ENCODE peak calls at places on chromosomes 16 and 17, in four cellular contexts. One of them, this sample, is unnamed.

GRCh38 chr17:27807567-27808470 is 7.5 kb upstream of the NOS2 start:
- DNase-seq in activated B cell treated with CpG ODN at 0.5 μM for 24 hours: peak
- DNase-seq in stimulated activated CD4-positive, alpha-beta T cell treated with anti-CD3 and anti-CD28 coated beads, Interleukin-1b, Interleukin-23, amount 100 ng/mL, for 24 hours: peak
- DNase-seq in MM.1S: peak
- DNase-seq in this sample: peak

GRCh38 chr17:82931696-82932060 is 91.9 kb upstream of the ZNF750 start:
- DNase-seq in activated B cell treated with CpG ODN at 0.5 μM for 24 hours: peak
- DNase-seq in stimulated activated CD4-positive, alpha-beta T cell treated with anti-CD3 and anti-CD28 coated beads, Interleukin-1b, Interleukin-23, amount 100 ng/mL, for 24 hours: no peak
- DNase-seq in MM.1S: no peak
- DNase-seq in this sample: no peak

GRCh38 chr17:19301973-19302372 is 60.5 kb downstream of the B9D1 start:
- DNase-seq in activated B cell treated with CpG ODN at 0.5 μM for 24 hours: no peak
- DNase-seq in stimulated activated CD4-positive, alpha-beta T cell treated with anti-CD3 and anti-CD28 coated beads, Interleukin-1b, Interleukin-23, amount 100 ng/mL, for 24 hours: no peak
- DNase-seq in MM.1S: no peak
- DNase-seq in this sample: no peak

GRCh38 chr16:59880626-59881025 is 1146.5 kb upstream of the GOT2 start:
- DNase-seq in activated B cell treated with CpG ODN at 0.5 μM for 24 hours: no peak
- DNase-seq in stimulated activated CD4-positive, alpha-beta T cell treated with anti-CD3 and anti-CD28 coated beads, Interleukin-1b, Interleukin-23, amount 100 ng/mL, for 24 hours: no peak
- DNase-seq in MM.1S: no peak
- DNase-seq in this sample: no peak

GRCh38 chr17:56665864-56666263 is 72.4 kb downstream of the NOG start:
- DNase-seq in activated B cell treated with CpG ODN at 0.5 μM for 24 hours: no peak
- DNase-seq in stimulated activated CD4-positive, alpha-beta T cell treated with anti-CD3 and anti-CD28 coated beads, Interleukin-1b, Interleukin-23, amount 100 ng/mL, for 24 hours: no peak
- DNase-seq in MM.1S: no peak
- DNase-seq in this sample: no peak

GRCh38 chr17:51454456-51454978 is 194.2 kb downstream of the UTP18 start:
- DNase-seq in activated B cell treated with CpG ODN at 0.5 μM for 24 hours: no peak
- DNase-seq in stimulated activated CD4-positive, alpha-beta T cell treated with anti-CD3 and anti-CD28 coated beads, Interleukin-1b, Interleukin-23, amount 100 ng/mL, for 24 hours: no peak
- DNase-seq in MM.1S: no peak
- DNase-seq in this sample: no peak

GRCh38 chr16:48969611-48970010 is 312.0 kb downstream of the CBLN1 start:
- DNase-seq in activated B cell treated with CpG ODN at 0.5 μM for 24 hours: no peak
- DNase-seq in stimulated activated CD4-positive, alpha-beta T cell treated with anti-CD3 and anti-CD28 coated beads, Interleukin-1b, Interleukin-23, amount 100 ng/mL, for 24 hours: no peak
- DNase-seq in MM.1S: no peak
- DNase-seq in this sample: no peak

GRCh38 chr17:19958023-19958422 is 19.6 kb downstream of the AKAP10 start:
- DNase-seq in activated B cell treated with CpG ODN at 0.5 μM for 24 hours: no peak
- DNase-seq in stimulated activated CD4-positive, alpha-beta T cell treated with anti-CD3 and anti-CD28 coated beads, Interleukin-1b, Interleukin-23, amount 100 ng/mL, for 24 hours: no peak
- DNase-seq in MM.1S: no peak
- DNase-seq in this sample: no peak

GRCh38 chr16:47247691-47248090 is 103.9 kb upstream of the NETO2 start:
- DNase-seq in activated B cell treated with CpG ODN at 0.5 μM for 24 hours: no peak
- DNase-seq in stimulated activated CD4-positive, alpha-beta T cell treated with anti-CD3 and anti-CD28 coated beads, Interleukin-1b, Interleukin-23, amount 100 ng/mL, for 24 hours: no peak
- DNase-seq in MM.1S: no peak
- DNase-seq in this sample: no peak

GRCh38 chr17:47266782-47267181 is 13.2 kb downstream of the ITGB3 start:
- DNase-seq in activated B cell treated with CpG ODN at 0.5 μM for 24 hours: no peak
- DNase-seq in stimulated activated CD4-positive, alpha-beta T cell treated with anti-CD3 and anti-CD28 coated beads, Interleukin-1b, Interleukin-23, amount 100 ng/mL, for 24 hours: no peak
- DNase-seq in MM.1S: no peak
- DNase-seq in this sample: no peak

GRCh38 chr16:14013571-14014283 is 57.4 kb upstream of the MRTFB start:
- DNase-seq in activated B cell treated with CpG ODN at 0.5 μM for 24 hours: no peak
- DNase-seq in stimulated activated CD4-positive, alpha-beta T cell treated with anti-CD3 and anti-CD28 coated beads, Interleukin-1b, Interleukin-23, amount 100 ng/mL, for 24 hours: no peak
- DNase-seq in MM.1S: no peak
- DNase-seq in this sample: no peak

GRCh38 chr16:66539628-66540469 is 10.1 kb downstream of the TK2 start:
- DNase-seq in activated B cell treated with CpG ODN at 0.5 μM for 24 hours: no peak
- DNase-seq in stimulated activated CD4-positive, alpha-beta T cell treated with anti-CD3 and anti-CD28 coated beads, Interleukin-1b, Interleukin-23, amount 100 ng/mL, for 24 hours: no peak
- DNase-seq in MM.1S: peak
- DNase-seq in this sample: no peak

GRCh38 chr17:62911106-62911505 is 54.9 kb upstream of the TANC2 start:
- DNase-seq in activated B cell treated with CpG ODN at 0.5 μM for 24 hours: no peak
- DNase-seq in stimulated activated CD4-positive, alpha-beta T cell treated with anti-CD3 and anti-CD28 coated beads, Interleukin-1b, Interleukin-23, amount 100 ng/mL, for 24 hours: no peak
- DNase-seq in MM.1S: no peak
- DNase-seq in this sample: no peak

GRCh38 chr17:42683407-42684031 is 1.2 kb downstream of the CNTNAP1 start:
- DNase-seq in activated B cell treated with CpG ODN at 0.5 μM for 24 hours: no peak
- DNase-seq in stimulated activated CD4-positive, alpha-beta T cell treated with anti-CD3 and anti-CD28 coated beads, Interleukin-1b, Interleukin-23, amount 100 ng/mL, for 24 hours: no peak
- DNase-seq in MM.1S: no peak
- DNase-seq in this sample: no peak

GRCh38 chr17:32956240-32956970 is 28.5 kb downstream of the TMEM98 start:
- DNase-seq in activated B cell treated with CpG ODN at 0.5 μM for 24 hours: no peak
- DNase-seq in stimulated activated CD4-positive, alpha-beta T cell treated with anti-CD3 and anti-CD28 coated beads, Interleukin-1b, Interleukin-23, amount 100 ng/mL, for 24 hours: no peak
- DNase-seq in MM.1S: no peak
- DNase-seq in this sample: no peak

GRCh38 chr17:66789961-66790421 is 44.9 kb upstream of the CACNG5 start:
- DNase-seq in activated B cell treated with CpG ODN at 0.5 μM for 24 hours: no peak
- DNase-seq in stimulated activated CD4-positive, alpha-beta T cell treated with anti-CD3 and anti-CD28 coated beads, Interleukin-1b, Interleukin-23, amount 100 ng/mL, for 24 hours: no peak
- DNase-seq in MM.1S: no peak
- DNase-seq in this sample: no peak

GRCh38 chr17:79838541-79839274 is 532 bp downstream of the CBX4 start:
- DNase-seq in activated B cell treated with CpG ODN at 0.5 μM for 24 hours: peak
- DNase-seq in stimulated activated CD4-positive, alpha-beta T cell treated with anti-CD3 and anti-CD28 coated beads, Interleukin-1b, Interleukin-23, amount 100 ng/mL, for 24 hours: no peak
- DNase-seq in MM.1S: peak
- DNase-seq in this sample: peak

GRCh38 chr17:54945246-54945645 is 23.2 kb downstream of the COX11 start:
- DNase-seq in activated B cell treated with CpG ODN at 0.5 μM for 24 hours: no peak
- DNase-seq in stimulated activated CD4-positive, alpha-beta T cell treated with anti-CD3 and anti-CD28 coated beads, Interleukin-1b, Interleukin-23, amount 100 ng/mL, for 24 hours: no peak
- DNase-seq in MM.1S: no peak
- DNase-seq in this sample: no peak

GRCh38 chr16:84141143-84141670 is 3.8 kb downstream of the HSDL1 start:
- DNase-seq in activated B cell treated with CpG ODN at 0.5 μM for 24 hours: no peak
- DNase-seq in stimulated activated CD4-positive, alpha-beta T cell treated with anti-CD3 and anti-CD28 coated beads, Interleukin-1b, Interleukin-23, amount 100 ng/mL, for 24 hours: no peak
- DNase-seq in MM.1S: no peak
- DNase-seq in this sample: no peak

GRCh38 chr17:4043862-4044261 is 79.6 kb upstream of the ATP2A3 start:
- DNase-seq in activated B cell treated with CpG ODN at 0.5 μM for 24 hours: no peak
- DNase-seq in stimulated activated CD4-positive, alpha-beta T cell treated with anti-CD3 and anti-CD28 coated beads, Interleukin-1b, Interleukin-23, amount 100 ng/mL, for 24 hours: peak
- DNase-seq in MM.1S: peak
- DNase-seq in this sample: peak

GRCh38 chr16:27689711-27690110 is 139.8 kb downstream of the KATNIP start:
- DNase-seq in activated B cell treated with CpG ODN at 0.5 μM for 24 hours: no peak
- DNase-seq in stimulated activated CD4-positive, alpha-beta T cell treated with anti-CD3 and anti-CD28 coated beads, Interleukin-1b, Interleukin-23, amount 100 ng/mL, for 24 hours: no peak
- DNase-seq in MM.1S: no peak
- DNase-seq in this sample: no peak

GRCh38 chr17:58734040-58734439 is 21.6 kb upstream of the PPM1E start:
- DNase-seq in activated B cell treated with CpG ODN at 0.5 μM for 24 hours: no peak
- DNase-seq in stimulated activated CD4-positive, alpha-beta T cell treated with anti-CD3 and anti-CD28 coated beads, Interleukin-1b, Interleukin-23, amount 100 ng/mL, for 24 hours: no peak
- DNase-seq in MM.1S: no peak
- DNase-seq in this sample: no peak

GRCh38 chr16:82016268-82016667 is 5.0 kb upstream of the SDR42E1 start:
- DNase-seq in activated B cell treated with CpG ODN at 0.5 μM for 24 hours: no peak
- DNase-seq in stimulated activated CD4-positive, alpha-beta T cell treated with anti-CD3 and anti-CD28 coated beads, Interleukin-1b, Interleukin-23, amount 100 ng/mL, for 24 hours: no peak
- DNase-seq in MM.1S: peak
- DNase-seq in this sample: no peak

This sample was measured in stimulated activated naive B cell treated with anti-CD40 and anti-IgM and Interleukin-4, amounts not matched to agents 10 μg/mL and 1 μg/mL and 100 μg/mL, for 72 hours.